ENCODE peak calls at places on chromosomes 6 and 20, in ten cellular contexts. One of them, this sample, is unnamed.

GRCh38 chr6:22247916-22248482 is 48.8 kb downstream of the PRL start:
- DNase-seq in neural progenitor cell: no peak
- DNase-seq in right cardiac atrium: no peak
- DNase-seq in tibial nerve: no peak
- DNase-seq in SJSA1: no peak
- DNase-seq in mammary epithelial cell: no peak
- DNase-seq in left ventricle myocardium inferior: no peak
- DNase-seq in GM23248: no peak
- DNase-seq in naive thymus-derived CD4-positive, alpha-beta T cell: no peak
- DNase-seq in heart right ventricle: no peak
- DNase-seq in this sample: no peak

GRCh38 chr6:44158770-44159228 is at the start of gene CAPN11:
- DNase-seq in neural progenitor cell: no peak
- DNase-seq in right cardiac atrium: no peak
- DNase-seq in tibial nerve: no peak
- DNase-seq in SJSA1: no peak
- DNase-seq in mammary epithelial cell: no peak
- DNase-seq in left ventricle myocardium inferior: no peak
- DNase-seq in GM23248: no peak
- DNase-seq in naive thymus-derived CD4-positive, alpha-beta T cell: no peak
- DNase-seq in heart right ventricle: no peak
- DNase-seq in this sample: no peak

GRCh38 chr6:30684386-30685156 is 1.9 kb downstream of the PPP1R18 start:
- DNase-seq in neural progenitor cell: no peak
- DNase-seq in right cardiac atrium: peak; percentile 84
- DNase-seq in tibial nerve: peak; percentile 39
- DNase-seq in SJSA1: peak; percentile 66
- DNase-seq in mammary epithelial cell: peak; percentile 27
- DNase-seq in left ventricle myocardium inferior: peak; percentile 61
- DNase-seq in GM23248: peak; percentile 59
- DNase-seq in naive thymus-derived CD4-positive, alpha-beta T cell: no peak
- DNase-seq in heart right ventricle: peak; percentile 60
- DNase-seq in this sample: peak; percentile 41

GRCh38 chr20:49786671-49787370 is 25.8 kb upstream of the SLC9A8 start:
- DNase-seq in neural progenitor cell: no peak
- DNase-seq in right cardiac atrium: no peak
- DNase-seq in tibial nerve: no peak
- DNase-seq in SJSA1: no peak
- DNase-seq in mammary epithelial cell: no peak
- DNase-seq in left ventricle myocardium inferior: no peak
- DNase-seq in GM23248: peak; percentile 64
- DNase-seq in naive thymus-derived CD4-positive, alpha-beta T cell: no peak
- DNase-seq in heart right ventricle: no peak
- DNase-seq in this sample: no peak

GRCh38 chr20:42612262-42612661 is 577.4 kb downstream of the PTPRT start:
- DNase-seq in neural progenitor cell: no peak
- DNase-seq in right cardiac atrium: no peak
- DNase-seq in tibial nerve: no peak
- DNase-seq in SJSA1: no peak
- DNase-seq in mammary epithelial cell: no peak
- DNase-seq in left ventricle myocardium inferior: no peak
- DNase-seq in GM23248: no peak
- DNase-seq in naive thymus-derived CD4-positive, alpha-beta T cell: no peak
- DNase-seq in heart right ventricle: no peak
- DNase-seq in this sample: no peak

GRCh38 chr20:19816386-19816785 is 58.3 kb downstream of the RIN2 start:
- DNase-seq in neural progenitor cell: no peak
- DNase-seq in right cardiac atrium: no peak
- DNase-seq in tibial nerve: no peak
- DNase-seq in SJSA1: no peak
- DNase-seq in mammary epithelial cell: no peak
- DNase-seq in left ventricle myocardium inferior: no peak
- DNase-seq in GM23248: no peak
- DNase-seq in naive thymus-derived CD4-positive, alpha-beta T cell: no peak
- DNase-seq in heart right ventricle: no peak
- DNase-seq in this sample: no peak

GRCh38 chr6:104252276-104252675 is 607.4 kb downstream of the HACE1 start:
- DNase-seq in neural progenitor cell: no peak
- DNase-seq in right cardiac atrium: no peak
- DNase-seq in tibial nerve: no peak
- DNase-seq in SJSA1: no peak
- DNase-seq in mammary epithelial cell: peak; percentile 36
- DNase-seq in left ventricle myocardium inferior: no peak
- DNase-seq in GM23248: no peak
- DNase-seq in naive thymus-derived CD4-positive, alpha-beta T cell: no peak
- DNase-seq in heart right ventricle: no peak
- DNase-seq in this sample: no peak

GRCh38 chr6:98824163-98824906 is 10.0 kb upstream of the POU3F2 start:
- DNase-seq in neural progenitor cell: peak; percentile 65
- DNase-seq in right cardiac atrium: no peak
- DNase-seq in tibial nerve: no peak
- DNase-seq in SJSA1: no peak
- DNase-seq in mammary epithelial cell: no peak
- DNase-seq in left ventricle myocardium inferior: no peak
- DNase-seq in GM23248: no peak
- DNase-seq in naive thymus-derived CD4-positive, alpha-beta T cell: no peak
- DNase-seq in heart right ventricle: no peak
- DNase-seq in this sample: no peak

DNA sequence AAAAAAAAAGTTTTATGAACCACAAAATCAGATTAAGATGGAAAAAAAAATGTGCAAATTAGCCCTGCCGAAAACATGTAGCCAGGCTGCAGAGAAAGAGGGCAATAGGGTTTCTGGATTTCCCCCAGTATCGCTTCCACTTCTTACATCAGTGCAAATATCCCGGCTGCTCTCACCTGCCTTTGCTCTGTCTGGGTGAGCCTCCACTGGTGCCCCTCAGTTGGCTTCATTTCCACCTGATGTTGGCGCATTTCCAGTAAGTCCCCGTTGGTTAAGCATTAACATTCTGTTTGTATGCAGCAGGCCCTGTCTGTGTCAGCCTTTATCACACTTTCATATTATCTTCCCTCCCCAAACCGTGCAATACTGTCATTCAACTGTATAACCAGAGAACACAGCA is 215.1 kb downstream of the CBLN4 start:
- DNase-seq in neural progenitor cell: no peak
- DNase-seq in right cardiac atrium: no peak
- DNase-seq in tibial nerve: no peak
- DNase-seq in SJSA1: no peak
- DNase-seq in mammary epithelial cell: no peak
- DNase-seq in left ventricle myocardium inferior: no peak
- DNase-seq in GM23248: no peak
- DNase-seq in naive thymus-derived CD4-positive, alpha-beta T cell: no peak
- DNase-seq in heart right ventricle: no peak
- DNase-seq in this sample: no peak
- H3K27me3 ChIP-seq in neural progenitor cell: no peaks in the 10 kb centered on the region
- H3K27me3 ChIP-seq in right cardiac atrium: no peaks in the 10 kb centered on the region
- H3K27me3 ChIP-seq in tibial nerve: no peaks in the 10 kb centered on the region
- H3K27me3 ChIP-seq in SJSA1: no peaks in the 10 kb centered on the region
- H3K27me3 ChIP-seq in mammary epithelial cell: no peaks in the 10 kb centered on the region
- H3K27me3 ChIP-seq in left ventricle myocardium inferior: peaks cover 1% of the 10 kb centered on the region
- H3K27me3 ChIP-seq in GM23248: no peaks in the 10 kb centered on the region
- H3K27me3 ChIP-seq in naive thymus-derived CD4-positive, alpha-beta T cell: no peaks in the 10 kb centered on the region
- H3K27me3 ChIP-seq in heart right ventricle: no peaks in the 10 kb centered on the region
- H3K27me3 ChIP-seq in this sample: no peaks in the 10 kb centered on the region

GRCh38 chr6:157239148-157239547 is 84.2 kb downstream of the TMEM242 start:
- DNase-seq in neural progenitor cell: no peak
- DNase-seq in right cardiac atrium: no peak
- DNase-seq in tibial nerve: no peak
- DNase-seq in SJSA1: no peak
- DNase-seq in mammary epithelial cell: no peak
- DNase-seq in left ventricle myocardium inferior: no peak
- DNase-seq in GM23248: no peak
- DNase-seq in naive thymus-derived CD4-positive, alpha-beta T cell: no peak
- DNase-seq in heart right ventricle: no peak
- DNase-seq in this sample: no peak

GRCh38 chr6:157241411-157241979 is 81.8 kb downstream of the TMEM242 start:
- DNase-seq in neural progenitor cell: no peak
- DNase-seq in right cardiac atrium: no peak
- DNase-seq in tibial nerve: no peak
- DNase-seq in SJSA1: no peak
- DNase-seq in mammary epithelial cell: no peak
- DNase-seq in left ventricle myocardium inferior: no peak
- DNase-seq in GM23248: peak; percentile 36
- DNase-seq in naive thymus-derived CD4-positive, alpha-beta T cell: no peak
- DNase-seq in heart right ventricle: no peak
- DNase-seq in this sample: no peak

GRCh38 chr6:157240059-157240959 is 83.0 kb downstream of the TMEM242 start:
- DNase-seq in neural progenitor cell: peak; percentile 55
- DNase-seq in right cardiac atrium: peak; percentile 82
- DNase-seq in tibial nerve: peak; percentile 50
- DNase-seq in SJSA1: no peak
- DNase-seq in mammary epithelial cell: no peak
- DNase-seq in left ventricle myocardium inferior: no peak
- DNase-seq in GM23248: peak; percentile 93
- DNase-seq in naive thymus-derived CD4-positive, alpha-beta T cell: no peak
- DNase-seq in heart right ventricle: no peak
- DNase-seq in this sample: no peak

GRCh38 chr6:157239671-157240058 is 83.7 kb downstream of the TMEM242 start:
- DNase-seq in neural progenitor cell: no peak
- DNase-seq in right cardiac atrium: no peak
- DNase-seq in tibial nerve: no peak
- DNase-seq in SJSA1: no peak
- DNase-seq in mammary epithelial cell: no peak
- DNase-seq in left ventricle myocardium inferior: no peak
- DNase-seq in GM23248: no peak
- DNase-seq in naive thymus-derived CD4-positive, alpha-beta T cell: no peak
- DNase-seq in heart right ventricle: no peak
- DNase-seq in this sample: no peak

DNA sequence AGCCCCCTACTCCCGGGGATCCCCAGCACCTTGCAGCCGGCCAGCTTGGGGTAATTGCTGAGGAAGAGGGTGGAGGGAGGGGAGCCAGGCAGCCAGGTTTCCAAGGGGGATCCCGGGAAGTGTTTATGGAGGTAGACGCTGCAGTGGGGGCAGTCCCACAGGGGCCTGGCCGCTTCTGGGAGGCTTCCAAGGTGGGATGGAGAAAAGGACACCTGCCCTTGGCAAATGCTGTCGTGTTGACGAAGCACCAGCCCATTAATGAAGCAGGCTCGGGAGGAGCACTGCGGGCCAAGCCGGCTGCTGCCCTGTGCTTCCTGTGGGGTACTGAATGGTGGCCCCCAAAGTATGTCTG is 82.4 kb downstream of the TMEM242 start:
- DNase-seq in neural progenitor cell: no peak
- DNase-seq in right cardiac atrium: no peak
- DNase-seq in tibial nerve: no peak
- DNase-seq in SJSA1: no peak
- DNase-seq in mammary epithelial cell: no peak
- DNase-seq in left ventricle myocardium inferior: no peak
- DNase-seq in GM23248: no peak
- DNase-seq in naive thymus-derived CD4-positive, alpha-beta T cell: no peak
- DNase-seq in heart right ventricle: no peak
- DNase-seq in this sample: no peak
- H3K4me3 ChIP-seq in neural progenitor cell: no peak overlapping the region
- H3K4me3 ChIP-seq in right cardiac atrium: no peak overlapping the region
- H3K4me3 ChIP-seq in tibial nerve: no peak overlapping the region
- H3K4me3 ChIP-seq in SJSA1: no peak overlapping the region
- H3K4me3 ChIP-seq in mammary epithelial cell: no peak overlapping the region
- H3K4me3 ChIP-seq in left ventricle myocardium inferior: peak overlapping the region; percentile 47
- H3K4me3 ChIP-seq in GM23248: no peak overlapping the region
- H3K4me3 ChIP-seq in naive thymus-derived CD4-positive, alpha-beta T cell: no peak overlapping the region
- H3K4me3 ChIP-seq in heart right ventricle: no peak overlapping the region
- H3K4me3 ChIP-seq in this sample: no peak overlapping the region

GRCh38 chr20:61373055-61373399 is 121.0 kb downstream of the CDH4 start:
- DNase-seq in neural progenitor cell: no peak
- DNase-seq in right cardiac atrium: no peak
- DNase-seq in tibial nerve: no peak
- DNase-seq in SJSA1: no peak
- DNase-seq in mammary epithelial cell: no peak
- DNase-seq in left ventricle myocardium inferior: no peak
- DNase-seq in GM23248: no peak
- DNase-seq in naive thymus-derived CD4-positive, alpha-beta T cell: no peak
- DNase-seq in heart right ventricle: no peak
- DNase-seq in this sample: no peak

GRCh38 chr20:61372151-61373054 is 120.3 kb downstream of the CDH4 start:
- DNase-seq in neural progenitor cell: no peak
- DNase-seq in right cardiac atrium: no peak
- DNase-seq in tibial nerve: no peak
- DNase-seq in SJSA1: no peak
- DNase-seq in mammary epithelial cell: no peak
- DNase-seq in left ventricle myocardium inferior: no peak
- DNase-seq in GM23248: no peak
- DNase-seq in naive thymus-derived CD4-positive, alpha-beta T cell: no peak
- DNase-seq in heart right ventricle: no peak
- DNase-seq in this sample: no peak

GRCh38 chr20:61370841-61371303 is 118.8 kb downstream of the CDH4 start:
- DNase-seq in neural progenitor cell: peak; percentile 76
- DNase-seq in right cardiac atrium: no peak
- DNase-seq in tibial nerve: no peak
- DNase-seq in SJSA1: no peak
- DNase-seq in mammary epithelial cell: no peak
- DNase-seq in left ventricle myocardium inferior: no peak
- DNase-seq in GM23248: no peak
- DNase-seq in naive thymus-derived CD4-positive, alpha-beta T cell: no peak
- DNase-seq in heart right ventricle: no peak
- DNase-seq in this sample: no peak

GRCh38 chr20:61371501-61372150 is 119.6 kb downstream of the CDH4 start:
- DNase-seq in neural progenitor cell: no peak
- DNase-seq in right cardiac atrium: no peak
- DNase-seq in tibial nerve: no peak
- DNase-seq in SJSA1: no peak
- DNase-seq in mammary epithelial cell: no peak
- DNase-seq in left ventricle myocardium inferior: no peak
- DNase-seq in GM23248: no peak
- DNase-seq in naive thymus-derived CD4-positive, alpha-beta T cell: no peak
- DNase-seq in heart right ventricle: no peak
- DNase-seq in this sample: no peak

GRCh38 chr20:61369731-61370520 is 117.9 kb downstream of the CDH4 start:
- DNase-seq in neural progenitor cell: no peak
- DNase-seq in right cardiac atrium: no peak
- DNase-seq in tibial nerve: no peak
- DNase-seq in SJSA1: no peak
- DNase-seq in mammary epithelial cell: no peak
- DNase-seq in left ventricle myocardium inferior: no peak
- DNase-seq in GM23248: no peak
- DNase-seq in naive thymus-derived CD4-positive, alpha-beta T cell: no peak
- DNase-seq in heart right ventricle: no peak
- DNase-seq in this sample: no peak
- H3K27me3 ChIP-seq in neural progenitor cell: no peaks in the 10 kb centered on the region
- H3K27me3 ChIP-seq in right cardiac atrium: no peaks in the 10 kb centered on the region
- H3K27me3 ChIP-seq in tibial nerve: no peaks in the 10 kb centered on the region
- H3K27me3 ChIP-seq in SJSA1: no peaks in the 10 kb centered on the region
- H3K27me3 ChIP-seq in mammary epithelial cell: no peaks in the 10 kb centered on the region
- H3K27me3 ChIP-seq in left ventricle myocardium inferior: peaks cover 68% of the 10 kb centered on the region
- H3K27me3 ChIP-seq in GM23248: no peaks in the 10 kb centered on the region
- H3K27me3 ChIP-seq in naive thymus-derived CD4-positive, alpha-beta T cell: no peaks in the 10 kb centered on the region
- H3K27me3 ChIP-seq in heart right ventricle: peaks cover 6% of the 10 kb centered on the region
- H3K27me3 ChIP-seq in this sample: no peaks in the 10 kb centered on the region

DNA sequence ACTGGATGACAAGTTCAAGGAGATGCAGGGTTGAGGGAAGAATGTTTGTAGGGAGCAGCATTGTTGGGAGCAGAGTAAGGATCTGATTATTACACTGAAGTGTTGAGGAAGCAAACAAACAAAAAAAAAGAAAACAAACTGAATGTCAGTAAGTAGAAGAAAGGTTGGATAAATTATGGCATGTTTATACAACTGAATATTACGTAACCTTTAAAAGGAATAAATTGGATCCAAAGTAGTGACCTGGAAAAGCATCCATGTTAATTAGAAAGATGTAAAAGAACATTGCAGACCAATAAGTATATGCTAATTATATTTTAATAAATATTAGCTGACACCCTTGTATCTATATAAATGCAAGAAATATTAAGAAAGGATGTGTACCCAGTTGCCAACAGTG is 12.8 kb upstream of the TSPYL1 start:
- DNase-seq in neural progenitor cell: no peak
- DNase-seq in right cardiac atrium: no peak
- DNase-seq in tibial nerve: no peak
- DNase-seq in SJSA1: no peak
- DNase-seq in mammary epithelial cell: no peak
- DNase-seq in left ventricle myocardium inferior: no peak
- DNase-seq in GM23248: no peak
- DNase-seq in naive thymus-derived CD4-positive, alpha-beta T cell: no peak
- DNase-seq in heart right ventricle: no peak
- DNase-seq in this sample: no peak
- H3K4me3 ChIP-seq in neural progenitor cell: no peak overlapping the region
- H3K4me3 ChIP-seq in right cardiac atrium: no peak overlapping the region
- H3K4me3 ChIP-seq in tibial nerve: no peak overlapping the region
- H3K4me3 ChIP-seq in SJSA1: no peak overlapping the region
- H3K4me3 ChIP-seq in mammary epithelial cell: no peak overlapping the region
- H3K4me3 ChIP-seq in left ventricle myocardium inferior: no peak overlapping the region
- H3K4me3 ChIP-seq in GM23248: no peak overlapping the region
- H3K4me3 ChIP-seq in naive thymus-derived CD4-positive, alpha-beta T cell: no peak overlapping the region
- H3K4me3 ChIP-seq in heart right ventricle: no peak overlapping the region
- H3K4me3 ChIP-seq in this sample: no peak overlapping the region